ENCODE peak calls at places on chromosomes 1 and 21, in five cellular contexts. Y, R, Q, A and C are unnamed samples.

GRCh38 chr1:221887091-221887746 is 145.3 kb upstream of the DUSP10 start:
- DNase-seq in Y (peak), R (peak), A (peak), Q (no peak), C (peak)

GRCh38 chr1:205042911-205043806 is at the start of gene CNTN2:
- DNase-seq in R (peak), A (no peak), Q (peak), Y (no peak), C (no peak)

GRCh38 chr1:217191441-217191840 is 439.4 kb downstream of the GPATCH2 start:
- DNase-seq in Q (no peak), Y (no peak), A (no peak), R (peak), C (no peak)

GRCh38 chr1:27333717-27334279 is 8.0 kb upstream of the SYTL1 start:
- DNase-seq in Q (no peak), R (no peak), A (no peak), Y (no peak), C (no peak)

GRCh38 chr1:33723251-33723650 is 140.6 kb upstream of the HMGB4 start:
- DNase-seq in Y (no peak), A (no peak), Q (no peak), R (no peak), C (no peak)

GRCh38 chr1:26799479-26800133 is 11.9 kb downstream of the PIGV start:
- DNase-seq in Y (peak), Q (no peak), A (peak), R (peak), C (peak)

GRCh38 chr1:53956308-53957168 is 10.4 kb downstream of the LRRC42 start:
- DNase-seq in R (no peak), A (no peak), Q (no peak), Y (no peak), C (no peak)

GRCh38 chr1:4153571-4153970 is 253.5 kb upstream of the C1orf174 start:
- DNase-seq in R (no peak), A (no peak), Y (no peak), Q (no peak), C (no peak)

GRCh38 chr1:227898502-227899140 is 49.1 kb downstream of the WNT9A start:
- DNase-seq in Q (no peak), Y (peak), A (peak), R (no peak), C (peak)

GRCh38 chr1:8089535-8090228 is 63.6 kb upstream of the ERRFI1 start:
- DNase-seq in R (peak), Q (no peak), Y (no peak), A (no peak), C (no peak)

GRCh38 chr1:203450541-203451149 is 25.0 kb upstream of the PRELP start:
- DNase-seq in A (no peak), Y (peak), R (no peak), Q (no peak), C (no peak)

GRCh38 chr1:214615871-214616270 is 12.9 kb downstream of the CENPF start:
- DNase-seq in Y (no peak), Q (no peak), A (no peak), R (no peak), C (no peak)

GRCh38 chr1:213138892-213139291 is 87.9 kb downstream of the RPS6KC1 start:
- DNase-seq in Y (no peak), R (no peak), A (no peak), Q (no peak), C (no peak)

GRCh38 chr1:76103034-76103433 is 28.5 kb downstream of the ST6GALNAC3 start:
- DNase-seq in R (no peak), Y (no peak), Q (no peak), A (no peak), C (no peak)

GRCh38 chr1:42130061-42130460 is 23.1 kb upstream of the GUCA2B start:
- DNase-seq in R (no peak), Q (no peak), A (no peak), Y (no peak), C (no peak)

GRCh38 chr1:222521299-222522104 is 26.4 kb downstream of the HHIPL2 start:
- DNase-seq in A (no peak), Q (no peak), Y (no peak), R (peak), C (no peak)

GRCh38 chr1:229223498-229223897 is 47.4 kb upstream of the RAB4A start:
- DNase-seq in Y (no peak), Q (no peak), A (peak), R (peak), C (no peak)

GRCh38 chr1:43908858-43909257 is 24.7 kb upstream of the ARTN start:
- DNase-seq in Q (no peak), Y (no peak), R (no peak), A (no peak), C (no peak)
- TF ChIP-seq CTCF in Q (no peak), Y (no peak), R (no peak), A (no peak), C (no peak)

DNA sequence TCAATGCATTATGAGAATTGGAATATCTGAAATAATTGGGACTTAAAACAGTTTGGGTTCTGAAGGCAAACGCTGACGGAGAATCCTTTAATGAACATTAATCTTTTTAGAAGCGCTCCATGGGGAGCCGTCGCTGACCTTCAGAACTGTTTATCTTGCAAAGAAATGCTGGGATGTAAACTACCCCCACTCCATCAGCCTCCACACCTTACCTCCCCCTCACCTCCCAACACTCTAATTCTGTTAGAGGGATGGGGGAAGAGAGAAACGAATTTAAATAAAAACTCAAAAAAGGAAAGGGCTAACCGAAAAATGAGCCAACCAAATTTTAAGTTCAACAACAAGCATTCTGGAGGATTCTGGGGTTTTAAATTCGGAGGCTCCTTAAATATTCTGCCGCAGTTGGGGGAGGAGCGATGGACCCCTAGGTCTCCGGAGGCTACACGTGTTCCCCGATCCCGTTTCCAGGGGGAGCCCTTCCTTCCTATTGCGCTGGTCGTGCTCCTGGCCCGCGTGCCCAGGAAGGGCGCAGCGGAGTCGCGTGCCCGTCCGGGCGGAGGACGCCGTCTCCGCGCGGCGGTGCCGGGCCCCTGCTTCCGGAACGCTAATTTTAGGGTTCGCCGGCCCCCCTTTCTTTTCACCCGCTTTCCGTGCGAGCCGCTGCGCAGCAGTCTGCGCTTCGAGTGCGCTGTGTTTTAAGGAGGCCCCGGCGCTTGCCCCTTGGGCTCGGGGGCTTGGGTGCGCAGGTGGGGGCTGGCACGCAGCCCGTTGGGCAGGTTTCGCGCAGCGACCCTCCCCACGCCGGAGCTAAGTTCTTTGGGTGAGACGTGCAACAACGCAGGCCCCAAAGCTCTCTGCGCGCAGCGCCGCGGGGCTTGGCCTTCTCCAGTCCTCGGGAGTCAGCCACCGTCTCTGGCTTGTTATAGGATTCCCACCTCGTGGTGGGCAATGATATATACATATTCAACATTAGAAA is 43.8 kb upstream of the DNAJC6 start:
- DNase-seq in Q (peak), Y (peak), R (peak), A (peak), C (no peak)
- H3K27ac ChIP-seq in Q (peak), Y (peak), R (peak), A (peak), C (no peak)

GRCh38 chr21:34986561-34987533 is 62.3 kb downstream of the RUNX1 start:
- DNase-seq in Y (no peak), A (no peak), R (peak), Q (no peak), C (no peak)
- TF ChIP-seq CTCF in Y (no peak), A (no peak), R (no peak), Q (peak), C (no peak)

GRCh38 chr1:91730781-91731732 is 154.9 kb downstream of the TGFBR3 start:
- DNase-seq in Q (no peak), A (peak), R (peak), Y (no peak), C (peak)
- H3K27ac ChIP-seq in Q (no peak), A (no peak), R (peak), Y (no peak), C (peak)

GRCh38 chr1:200039849-200040479 is 12.5 kb downstream of the NR5A2 start:
- DNase-seq in R (no peak), A (no peak), Y (no peak), Q (no peak), C (no peak)

GRCh38 chr1:200040516-200041138 is 13.1 kb downstream of the NR5A2 start:
- DNase-seq in A (no peak), R (peak), Y (no peak), Q (no peak), C (no peak)

GRCh38 chr1:200038645-200038986 is 11.1 kb downstream of the NR5A2 start:
- DNase-seq in A (no peak), Y (no peak), Q (peak), R (no peak), C (no peak)

GRCh38 chr1:200037904-200038644 is 10.6 kb downstream of the NR5A2 start:
- DNase-seq in R (no peak), A (no peak), Y (no peak), Q (no peak), C (no peak)

GRCh38 chr1:200038987-200039848 is 11.7 kb downstream of the NR5A2 start:
- DNase-seq in A (peak), R (peak), Q (peak), Y (peak), C (no peak)
- TF ChIP-seq CTCF in A (no peak), R (no peak), Q (no peak), Y (no peak), C (no peak)

DNA sequence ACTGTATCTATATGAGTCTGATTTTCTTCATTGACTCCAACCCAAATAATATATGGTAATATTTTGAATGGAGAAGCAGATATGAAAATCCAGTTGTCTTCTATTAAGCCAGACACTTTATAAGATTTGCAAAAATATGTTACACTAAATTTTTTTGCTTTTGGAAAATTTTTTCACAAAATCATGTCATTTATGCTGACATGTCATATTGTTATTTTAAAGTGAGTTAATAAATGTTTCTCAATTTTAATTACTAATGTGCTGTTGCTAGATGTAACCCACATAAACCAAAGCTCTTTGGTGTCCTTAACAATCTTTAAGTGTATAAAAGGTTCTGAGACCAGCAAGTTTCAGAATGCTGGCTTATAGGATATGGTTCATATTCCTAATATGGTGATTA is 142.5 kb downstream of the HS2ST1 start:
- DNase-seq in Y (no peak), R (no peak), Q (no peak), A (no peak), C (no peak)
- H3K27ac ChIP-seq in Y (no peak), R (no peak), Q (no peak), A (no peak), C (no peak)

GRCh38 chr1:3065797-3066196 is 3.2 kb upstream of the PRDM16 start:
- DNase-seq in A (no peak), Q (no peak), Y (no peak), R (no peak), C (no peak)

GRCh38 chr1:3065396-3065795 is 3.6 kb upstream of the PRDM16 start:
- DNase-seq in Q (no peak), R (no peak), Y (no peak), A (no peak), C (no peak)

GRCh38 chr1:3067301-3067670 is 1.7 kb upstream of the PRDM16 start:
- DNase-seq in A (no peak), R (no peak), Q (no peak), Y (peak), C (no peak)

GRCh38 chr1:3066826-3067225 is 2.2 kb upstream of the PRDM16 start:
- DNase-seq in R (no peak), A (no peak), Q (no peak), Y (peak), C (no peak)

DNA sequence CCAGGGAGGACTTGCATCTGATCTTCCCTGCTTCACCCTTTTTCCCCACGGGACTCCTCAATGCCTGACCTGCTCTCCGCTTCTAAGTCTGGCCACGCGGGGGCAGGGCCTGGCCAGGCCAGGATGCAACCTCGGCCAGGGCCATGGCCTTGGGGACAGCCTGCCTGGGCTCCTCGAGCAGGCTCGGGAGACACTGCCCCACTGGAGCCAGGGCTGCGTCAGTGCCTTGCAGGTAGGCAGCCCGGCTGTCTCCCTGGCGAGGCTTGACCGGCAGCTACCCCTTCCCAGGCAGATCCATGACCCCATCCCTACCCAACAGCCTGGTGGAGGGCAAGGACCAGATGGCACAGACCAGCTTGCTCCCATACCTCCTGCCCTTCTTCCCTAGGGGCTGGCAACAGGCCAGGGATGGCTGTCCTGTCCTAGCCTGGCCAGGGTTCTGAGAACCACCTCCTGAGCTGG is 2.7 kb upstream of the PRDM16 start:
- DNase-seq in R (peak), Y (peak), Q (peak), A (peak), C (no peak)
- TF ChIP-seq CTCF in R (peak), Y (peak), Q (peak), A (peak), C (no peak)

DNA sequence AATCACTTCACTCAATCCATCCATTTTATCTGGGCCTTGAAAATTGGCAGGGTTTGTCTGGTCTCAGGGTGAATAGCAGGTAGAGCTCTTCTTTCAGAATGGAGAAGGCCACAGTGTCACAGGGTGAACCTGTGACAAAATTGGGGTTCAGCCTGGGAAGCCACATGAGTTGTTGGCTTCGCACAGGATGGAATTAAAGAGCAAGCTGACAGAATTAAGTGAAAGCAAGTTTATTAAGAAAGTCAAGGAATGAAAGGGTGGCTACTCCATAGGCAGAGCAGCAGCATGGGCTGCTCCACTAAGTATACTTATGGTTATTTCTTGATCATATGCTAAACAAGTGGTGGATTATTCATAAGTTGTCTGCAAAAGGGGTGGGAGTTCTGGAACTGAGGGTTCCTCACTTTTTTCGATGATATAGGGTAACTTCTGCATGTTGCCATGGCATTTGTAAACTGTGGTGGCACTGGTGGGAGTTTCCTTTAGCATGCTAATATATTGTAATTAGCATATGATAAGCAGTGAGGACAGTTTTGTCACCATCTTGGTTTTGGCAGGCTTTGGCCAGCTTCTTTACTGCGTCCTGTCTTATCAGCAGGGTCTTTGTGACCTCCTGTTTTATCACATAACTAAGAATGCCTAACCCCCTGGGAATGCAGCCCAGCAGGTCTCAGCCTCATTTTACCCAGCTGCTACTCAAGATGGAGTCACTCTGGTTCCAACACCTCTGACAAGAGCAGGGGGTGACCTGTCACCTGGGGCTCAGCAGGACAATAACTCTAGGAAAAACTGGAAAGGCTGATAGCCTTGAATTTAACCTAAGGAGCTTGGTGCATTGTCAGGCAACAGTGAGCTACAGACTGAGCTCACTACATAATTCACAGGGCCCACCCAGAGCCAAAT is 5.1 kb downstream of the IFNAR2 start:
- DNase-seq in A (no peak), Y (no peak), R (no peak), Q (no peak), C (no peak)
- H3K27ac ChIP-seq in A (no peak), Y (no peak), R (no peak), Q (no peak), C (peak)

DNA sequence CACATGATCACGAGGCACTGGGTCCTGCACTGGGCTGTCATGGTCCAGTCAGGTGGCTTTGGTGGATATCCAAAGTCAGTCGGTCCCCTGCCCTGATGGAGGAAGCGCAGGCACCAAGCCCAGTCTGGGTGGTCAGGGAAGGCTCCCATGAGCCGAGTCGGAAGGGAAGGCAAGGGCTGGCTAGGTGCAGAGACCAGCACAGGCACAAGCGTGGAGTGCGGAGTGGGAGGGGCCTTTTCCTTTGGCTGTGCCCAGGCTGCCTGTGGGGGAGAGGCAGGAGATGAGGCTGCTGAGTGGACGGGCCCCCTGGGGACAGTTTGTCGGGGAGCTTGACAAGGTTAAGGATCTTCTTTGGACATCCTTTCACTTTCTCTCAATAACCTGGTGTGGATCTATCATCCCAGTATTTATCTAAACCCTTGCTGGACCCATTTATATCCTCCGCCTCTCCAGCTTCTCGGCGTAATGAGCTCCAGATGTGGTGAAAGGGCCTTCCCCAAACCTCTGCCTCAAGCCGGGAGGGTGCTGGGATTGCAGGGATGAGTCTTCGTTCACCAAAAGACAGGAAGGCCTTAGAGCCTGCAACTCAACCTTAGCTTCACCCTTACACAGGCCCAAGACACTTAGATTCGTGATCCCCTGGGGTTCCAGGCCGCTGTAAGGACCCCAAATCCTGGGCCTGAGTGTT is 42.9 kb downstream of the EPHB2 start:
- DNase-seq in A (no peak), R (no peak), Y (peak), Q (no peak), C (no peak)
- TF ChIP-seq CTCF in A (no peak), R (no peak), Y (no peak), Q (no peak), C (no peak)